ENCODE peak calls at places on chromosomes 13 and 19, in seven cellular contexts. L, A, X, N, R, P and C are unnamed samples.

GRCh38 chr19:18239303-18239702 is 13.1 kb upstream of the PDE4C start:
- DNase-seq in P (no peak), L (no peak), N (no peak), X (no peak), R (no peak), A (no peak), C (no peak)

GRCh38 chr13:39835253-39835652 is 179.8 kb downstream of the COG6 start:
- DNase-seq in P (no peak), R (no peak), L (no peak), N (no peak), A (no peak), X (no peak), C (no peak)

GRCh38 chr13:55266644-55267043 is 1874.1 kb upstream of the PRR20A start:
- DNase-seq in N (no peak), X (no peak), P (no peak), L (no peak), A (no peak), R (no peak), C (no peak)

GRCh38 chr13:67726979-67727378 is 496.8 kb upstream of the PCDH9 start:
- DNase-seq in X (no peak), L (no peak), A (no peak), N (no peak), P (no peak), R (no peak), C (no peak)

GRCh38 chr13:22880756-22881701 is 299.8 kb upstream of the SGCG start:
- DNase-seq in N (no peak), A (no peak), X (no peak), R (no peak), L (no peak), P (no peak), C (no peak)

GRCh38 chr13:31703780-31704179 is 35.5 kb upstream of the RXFP2 start:
- DNase-seq in L (no peak), A (no peak), X (no peak), R (no peak), P (no peak), N (no peak), C (no peak)

GRCh38 chr13:97306646-97307045 is 84.5 kb downstream of the MBNL2 start:
- DNase-seq in P (no peak), L (no peak), X (no peak), R (no peak), N (no peak), A (no peak), C (no peak)

GRCh38 chr19:7010722-7011593 is 10.3 kb downstream of the MBD3L2B start:
- DNase-seq in A (no peak), N (no peak), L (no peak), X (no peak), P (no peak), R (no peak), C (no peak)

GRCh38 chr13:48853381-48854102 is 122.2 kb upstream of the FNDC3A start:
- DNase-seq in P (no peak), R (no peak), L (peak), A (no peak), N (no peak), X (no peak), C (no peak)

DNA sequence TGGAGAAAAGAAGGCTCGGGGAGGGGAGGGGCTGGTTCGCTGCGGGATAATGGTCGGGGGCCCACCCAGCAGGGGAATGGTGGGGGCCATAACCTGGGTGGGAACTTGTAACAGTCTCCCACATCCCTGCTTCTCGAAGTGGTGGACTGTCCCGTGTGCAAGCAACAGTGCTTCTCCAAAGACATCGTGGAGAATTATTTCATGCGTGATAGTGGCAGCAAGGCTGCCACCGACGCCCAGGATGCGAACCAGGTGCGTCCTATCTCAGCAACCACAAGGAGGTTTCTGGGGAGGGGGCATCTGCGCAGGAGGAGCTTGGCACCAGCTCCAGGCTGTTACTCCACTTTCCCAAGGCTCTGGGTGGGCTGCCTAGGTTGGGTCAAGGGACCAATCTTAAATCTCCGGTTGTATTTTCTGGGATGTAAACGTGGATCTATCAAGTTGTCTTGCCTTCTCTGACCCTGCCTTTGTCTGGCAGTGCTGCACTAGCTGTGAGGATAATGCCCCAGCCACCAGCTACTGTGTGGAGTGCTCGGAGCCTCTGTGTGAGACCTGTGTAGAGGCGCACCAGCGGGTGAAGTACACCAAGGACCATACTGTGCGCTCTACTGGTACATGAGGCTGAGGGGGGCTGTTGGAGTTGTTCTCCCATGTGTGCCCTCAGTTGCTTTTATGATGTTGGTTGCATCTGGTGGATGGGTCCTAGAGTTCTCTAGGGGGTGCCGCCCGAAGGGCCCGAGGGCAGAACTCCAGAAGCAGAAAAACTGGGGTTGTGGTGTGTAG is 1.6 kb downstream of the TRIM28 start:
- DNase-seq in A (no peak), N (no peak), L (no peak), X (no peak), R (peak), P (no peak), C (no peak)
- H3K27ac ChIP-seq in A (peak), N (peak), L (peak), X (peak), R (peak), P (peak), C (peak)

DNA sequence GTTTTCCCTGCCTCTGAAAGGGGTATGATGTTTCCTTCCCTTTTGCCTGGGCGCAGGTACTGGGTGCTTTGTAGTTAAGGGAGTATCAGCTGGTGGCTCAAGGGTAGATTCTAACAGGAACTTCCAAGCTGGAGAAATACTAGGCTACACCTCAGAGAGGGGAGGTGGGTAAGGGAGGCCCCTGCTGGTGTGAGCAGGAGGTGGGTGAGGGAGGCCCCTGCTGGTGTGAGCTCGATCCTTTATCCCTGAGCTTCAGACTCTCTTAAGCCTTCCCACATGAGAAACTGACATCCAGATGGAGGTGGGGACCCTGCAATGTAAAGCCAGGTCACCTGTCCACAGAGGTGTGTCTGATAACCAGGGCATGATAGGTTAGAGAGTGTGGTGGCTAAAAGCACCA is 32.1 kb downstream of the CYP2B6 start:
- DNase-seq in A (no peak), P (no peak), L (no peak), R (no peak), N (no peak), X (no peak), C (no peak)
- H3K27ac ChIP-seq in A (no peak), P (no peak), L (no peak), R (no peak), N (no peak), X (no peak), C (no peak)

DNA sequence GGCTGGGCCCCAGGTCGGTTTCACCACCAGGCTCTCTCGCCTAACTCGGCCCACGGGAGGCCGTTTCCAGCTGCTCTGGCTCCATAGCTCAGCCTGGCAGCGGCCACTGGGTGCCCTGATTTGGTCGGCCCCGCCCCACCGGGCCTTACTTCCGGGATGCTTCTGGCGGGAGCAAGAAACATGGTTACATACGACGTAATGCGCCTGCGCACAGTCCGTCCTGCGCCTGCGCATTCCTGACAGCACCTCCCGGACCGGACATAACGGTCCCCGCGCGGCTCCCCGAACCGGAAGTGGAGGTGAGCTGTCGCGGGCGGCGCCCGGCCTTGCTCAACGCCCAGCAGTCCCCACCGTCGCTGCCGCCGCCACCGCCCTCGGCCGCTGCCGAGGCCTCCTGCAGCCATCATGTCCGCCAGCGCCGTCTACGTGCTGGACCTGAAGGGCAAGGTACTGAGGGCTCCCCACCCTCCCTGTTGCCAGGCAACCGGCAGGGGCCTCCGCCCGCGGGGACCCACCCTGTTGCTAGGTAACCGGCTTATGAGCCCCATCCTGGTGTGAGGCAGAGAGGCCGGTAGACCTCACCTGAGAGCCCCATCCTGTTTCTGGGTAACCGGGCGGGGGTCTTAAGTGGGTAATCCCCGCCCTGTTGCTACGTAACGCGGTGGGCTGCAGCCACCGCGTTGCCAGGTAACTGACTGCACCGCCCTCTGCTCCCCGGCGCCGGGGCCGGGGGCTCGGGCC is at the start of gene AP1M1:
- DNase-seq in L (peak), R (peak), N (peak), A (peak), P (peak), X (peak), C (peak)
- H3K27ac ChIP-seq in L (peak), R (peak), N (peak), A (peak), P (peak), X (peak), C (peak)

GRCh38 chr19:54345938-54346386 is 7.0 kb upstream of the LILRA4 start:
- DNase-seq in P (peak), R (no peak), L (no peak), N (no peak), X (no peak), A (no peak), C (no peak)
- H3K27ac ChIP-seq in P (no peak), R (no peak), L (no peak), N (no peak), X (no peak), A (no peak), C (no peak)

GRCh38 chr13:41315466-41316047 is 4.5 kb downstream of the NAA16 start:
- DNase-seq in X (no peak), R (no peak), P (no peak), A (no peak), N (no peak), L (peak), C (no peak)

GRCh38 chr13:41313659-41314197 is 2.7 kb downstream of the NAA16 start:
- DNase-seq in A (no peak), P (no peak), R (no peak), L (no peak), X (no peak), N (no peak), C (no peak)

GRCh38 chr13:41313117-41313516 is 2.0 kb downstream of the NAA16 start:
- DNase-seq in R (no peak), L (no peak), P (no peak), N (no peak), X (no peak), A (no peak), C (no peak)

GRCh38 chr13:41311607-41312500 is 787 bp downstream of the NAA16 start:
- DNase-seq in L (peak), P (no peak), N (peak), X (peak), R (peak), A (no peak), C (no peak)

DNA sequence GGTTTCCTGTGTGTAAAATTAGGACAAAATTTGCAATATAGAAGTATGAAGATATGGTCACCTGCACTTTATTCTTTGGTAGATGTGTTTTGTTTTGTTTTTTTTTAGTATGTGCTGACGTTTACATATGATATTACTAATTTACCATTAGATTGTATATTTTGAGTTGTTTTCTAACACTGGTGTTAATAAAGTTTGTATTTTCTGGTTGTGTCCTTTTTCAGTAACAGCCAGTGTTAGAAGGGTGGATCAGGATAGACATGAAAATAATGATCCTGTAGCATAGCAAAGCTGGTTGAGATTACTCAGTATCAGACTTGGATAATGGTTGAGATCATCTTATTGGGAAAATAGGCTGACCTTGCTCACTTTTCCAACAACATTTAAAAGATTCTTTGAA is 6.2 kb downstream of the NAA16 start:
- DNase-seq in N (no peak), P (no peak), R (no peak), L (no peak), X (no peak), A (no peak), C (no peak)
- H3K27ac ChIP-seq in N (no peak), P (no peak), R (no peak), L (no peak), X (no peak), A (no peak), C (no peak)

GRCh38 chr19:1154731-1155351 is 19.2 kb downstream of the SBNO2 start:
- DNase-seq in P (no peak), R (peak), L (peak), X (no peak), A (no peak), N (peak), C (no peak)

GRCh38 chr19:1155352-1156304 is 18.4 kb downstream of the SBNO2 start:
- DNase-seq in R (no peak), L (no peak), X (no peak), P (no peak), A (no peak), N (no peak), C (no peak)

GRCh38 chr19:1151917-1152601 is 22.0 kb downstream of the SBNO2 start:
- DNase-seq in L (no peak), A (no peak), N (no peak), R (no peak), X (no peak), P (no peak), C (no peak)

GRCh38 chr19:1156305-1156801 is 17.7 kb downstream of the SBNO2 start:
- DNase-seq in R (no peak), L (peak), A (no peak), P (no peak), X (no peak), N (no peak), C (no peak)

GRCh38 chr19:1153891-1154730 is 20.0 kb downstream of the SBNO2 start:
- DNase-seq in R (no peak), X (no peak), L (no peak), P (no peak), N (no peak), A (no peak), C (no peak)
- H3K27ac ChIP-seq in R (peak), X (peak), L (no peak), P (peak), N (peak), A (no peak), C (peak)

GRCh38 chr19:48568345-48568886 is 16.4 kb downstream of the SULT2B1 start:
- DNase-seq in L (peak), X (peak), P (peak), R (peak), A (peak), N (peak), C (no peak)
- H3K27ac ChIP-seq in L (peak), X (no peak), P (peak), R (peak), A (peak), N (peak), C (peak)

GRCh38 chr19:40225440-40226305 is 816 bp downstream of the CCNP start:
- DNase-seq in P (no peak), R (no peak), A (no peak), X (no peak), N (no peak), L (no peak), C (no peak)
- H3K27ac ChIP-seq in P (no peak), R (no peak), A (peak), X (no peak), N (no peak), L (no peak), C (no peak)